ENCODE peak calls at places on chromosomes 6 and 20, in four cellular contexts. C is tibial nerve, Z is H9, P is uterus. H is an unnamed sample.
A peak's percentile ranks its signal among the peaks of the same experiment; 100 is the strongest.

GRCh38 chr20:53939554-53940355 is 130.6 kb downstream of the BCAS1 start:
- DNase-seq in C (peak; percentile 97), Z (peak; percentile 91), P (peak; percentile 84), H (peak; percentile 77)

GRCh38 chr6:118469468-118469867 is 78.6 kb upstream of the PLN start:
- DNase-seq in C (no peak), Z (no peak), P (no peak), H (no peak)

GRCh38 chr6:168526841-168527281 is 85.9 kb downstream of the SMOC2 start:
- DNase-seq in C (peak; percentile 62), Z (no peak), P (peak; percentile 43), H (no peak)

GRCh38 chr6:16654703-16655102 is 106.6 kb downstream of the ATXN1 start:
- DNase-seq in C (no peak), Z (no peak), P (no peak), H (no peak)

GRCh38 chr6:105733556-105734162 is 330.8 kb upstream of the PREP start:
- DNase-seq in C (no peak), Z (no peak), P (no peak), H (no peak)

GRCh38 chr20:34720266-34720665 is 16.1 kb downstream of the TP53INP2 start:
- DNase-seq in C (no peak), Z (no peak), P (no peak), H (no peak)

GRCh38 chr6:45398075-45398817 is 20.5 kb upstream of the SUPT3H start:
- DNase-seq in C (no peak), Z (no peak), P (no peak), H (no peak)

GRCh38 chr6:166903027-166903426 is 53.3 kb downstream of the RNASET2 start:
- DNase-seq in C (no peak), Z (no peak), P (no peak), H (no peak)

GRCh38 chr6:11096109-11096508 is 2.5 kb downstream of the SMIM13 start:
- DNase-seq in C (no peak), Z (peak; percentile 58), P (no peak), H (no peak)

GRCh38 chr6:103002282-103002681 is 1608.8 kb downstream of the GRIK2 start:
- DNase-seq in C (no peak), Z (no peak), P (no peak), H (no peak)

DNA sequence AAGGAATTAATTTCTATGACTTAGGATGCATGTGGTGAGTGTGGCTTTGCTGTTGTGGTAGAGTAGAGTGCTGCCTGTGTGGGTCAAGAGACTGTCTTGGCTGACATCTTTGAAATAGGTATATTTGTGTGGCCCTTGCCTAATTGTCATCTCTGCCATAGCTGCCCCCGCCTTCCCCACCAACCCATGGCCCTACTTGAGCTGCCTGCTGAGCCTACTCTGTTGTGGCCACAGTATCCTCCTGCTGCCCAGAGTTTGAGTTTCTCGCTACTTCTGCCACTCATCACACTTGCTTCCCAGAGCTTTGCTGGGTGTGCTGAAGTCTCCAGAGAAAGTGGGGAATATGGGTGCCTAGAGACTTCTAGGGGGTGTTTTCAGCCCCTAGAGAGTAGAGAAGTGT is 8.0 kb downstream of the PLCG1 start:
- DNase-seq in C (no peak), Z (no peak), P (no peak), H (no peak)
- H3K27ac ChIP-seq in C (no peak overlapping the region), Z (no peak overlapping the region), P (peak overlapping the region; percentile 58), H (peak overlapping the region; percentile 95)

DNA sequence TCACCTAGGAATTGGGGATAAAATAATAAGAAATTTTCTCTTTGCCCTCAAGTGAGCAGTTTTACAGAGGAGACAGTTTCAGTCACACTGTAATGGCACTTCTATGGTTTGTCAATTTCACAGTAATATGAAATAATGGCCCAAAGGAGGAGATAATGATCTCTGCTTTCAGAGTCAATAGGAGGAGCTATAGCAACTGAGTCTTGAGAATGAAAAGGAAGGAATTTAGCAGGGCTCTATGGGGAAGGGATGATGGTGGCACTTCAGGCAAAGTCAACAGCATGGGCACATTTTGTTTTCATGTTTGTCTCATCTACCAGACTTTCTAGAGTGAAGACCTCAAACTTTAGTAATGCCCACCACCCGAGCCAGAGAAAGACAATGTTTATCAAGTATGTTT is 138.3 kb upstream of the HMGN3 start:
- DNase-seq in C (no peak), Z (no peak), P (no peak), H (no peak)
- TF ChIP-seq CTCF in C (no peak), Z (no peak), P (no peak), H (no peak)

DNA sequence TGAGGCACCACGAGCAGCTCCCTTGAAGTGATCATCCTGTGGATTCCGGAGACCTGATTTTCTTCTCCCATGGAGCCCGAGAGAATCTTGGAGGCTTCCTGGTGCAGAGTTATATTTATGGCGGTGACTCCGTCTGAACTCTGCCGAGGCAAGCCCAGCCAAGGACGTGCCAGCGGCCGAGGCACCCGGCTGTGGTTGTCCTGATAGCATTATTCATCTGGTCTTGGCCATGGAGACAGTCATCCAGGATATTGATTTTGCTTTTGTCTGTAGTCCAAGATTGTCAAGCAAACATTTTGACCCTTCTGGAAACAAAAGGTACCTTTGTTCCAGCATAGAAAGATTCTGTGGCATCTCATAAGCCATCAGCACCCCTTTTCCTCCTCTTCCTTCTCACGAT is 163.3 kb downstream of the SCML4 start:
- DNase-seq in C (no peak), Z (no peak), P (no peak), H (no peak)
- H3K4me1 ChIP-seq in C (peaks cover 6% of the 10 kb centered on the region), Z (peaks cover 2% of the 10 kb centered on the region), P (no peaks in the 10 kb centered on the region), H (no peaks in the 10 kb centered on the region)

GRCh38 chr6:104601756-104602155 is 258.0 kb downstream of the HACE1 start:
- DNase-seq in C (no peak), Z (no peak), P (no peak), H (no peak)
- H3K27ac ChIP-seq in C (no peak overlapping the region), Z (no peak overlapping the region), P (no peak overlapping the region), H (no peak overlapping the region)

DNA sequence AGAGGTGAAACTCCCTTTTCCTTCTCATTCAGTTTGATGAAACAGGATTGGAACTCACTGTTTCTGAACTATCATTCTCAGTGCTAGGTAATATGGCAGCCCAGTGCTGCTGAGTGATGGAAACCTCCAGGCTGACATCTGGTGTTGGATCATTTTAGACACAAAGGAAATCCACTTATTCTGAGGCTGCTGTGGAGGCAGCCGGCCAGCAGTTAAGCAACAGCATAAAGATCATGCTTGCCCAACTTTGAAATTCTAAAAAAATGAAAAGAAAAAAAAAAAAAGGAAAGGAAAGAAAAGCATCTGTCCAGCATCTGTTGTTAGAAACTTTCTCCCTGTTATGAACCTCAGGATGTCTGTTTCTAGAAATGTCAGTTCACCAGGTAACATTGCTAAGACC is 96.5 kb downstream of the RFPL4B start:
- DNase-seq in C (peak; percentile 65), Z (no peak), P (peak; percentile 73), H (no peak)
- TF ChIP-seq CTCF in C (no peak), Z (no peak), P (no peak), H (no peak)

GRCh38 chr6:90464507-90464906 is 122.4 kb downstream of the MAP3K7 start:
- DNase-seq in C (no peak), Z (no peak), P (no peak), H (no peak)
- H3K4me1 ChIP-seq in C (no peaks in the 10 kb centered on the region), Z (no peaks in the 10 kb centered on the region), P (no peaks in the 10 kb centered on the region), H (no peaks in the 10 kb centered on the region)